ENCODE peak calls at places on chromosome 18, in four cellular contexts. G is keratinocyte, A is IMR-90, S is K562. B is an unnamed sample. For H3K9me1, the result is how much of the 10 kb centered on the place peaks cover.

GRCh38 chr18:30696201-30696600 is 346.3 kb downstream of the DSC3 start:
- DNase-seq in G (no peak), A (no peak), S (no peak), B (no peak)

GRCh38 chr18:8987250-8987649 is 115.2 kb upstream of the NDUFV2 start:
- DNase-seq in G (peak), A (peak), S (no peak), B (no peak)

GRCh38 chr18:62437520-62438329 is 85.1 kb upstream of the ZCCHC2 start:
- DNase-seq in G (no peak), A (no peak), S (no peak), B (peak)

GRCh38 chr18:50879302-50880107 is 587 bp downstream of the ME2 start:
- DNase-seq in G (no peak), A (peak), S (no peak), B (peak)

GRCh38 chr18:8507881-8508280 is 101.4 kb upstream of the RAB12 start:
- DNase-seq in G (no peak), A (peak), S (no peak), B (no peak)

GRCh38 chr18:3682061-3682460 is 232.1 kb downstream of the TGIF1 start:
- DNase-seq in G (no peak), A (no peak), S (no peak), B (no peak)

GRCh38 chr18:55442561-55442960 is 145.4 kb downstream of the TCF4 start:
- DNase-seq in G (no peak), A (no peak), S (no peak), B (no peak)

GRCh38 chr18:62060820-62061219 is 126.0 kb downstream of the PIGN start:
- DNase-seq in G (no peak), A (no peak), S (no peak), B (no peak)

GRCh38 chr18:32328379-32328778 is 138.5 kb downstream of the MEP1B start:
- DNase-seq in G (no peak), A (peak), S (no peak), B (no peak)

GRCh38 chr18:68679531-68679930 is 35.4 kb downstream of the TMX3 start:
- DNase-seq in G (no peak), A (peak), S (no peak), B (no peak)

DNA sequence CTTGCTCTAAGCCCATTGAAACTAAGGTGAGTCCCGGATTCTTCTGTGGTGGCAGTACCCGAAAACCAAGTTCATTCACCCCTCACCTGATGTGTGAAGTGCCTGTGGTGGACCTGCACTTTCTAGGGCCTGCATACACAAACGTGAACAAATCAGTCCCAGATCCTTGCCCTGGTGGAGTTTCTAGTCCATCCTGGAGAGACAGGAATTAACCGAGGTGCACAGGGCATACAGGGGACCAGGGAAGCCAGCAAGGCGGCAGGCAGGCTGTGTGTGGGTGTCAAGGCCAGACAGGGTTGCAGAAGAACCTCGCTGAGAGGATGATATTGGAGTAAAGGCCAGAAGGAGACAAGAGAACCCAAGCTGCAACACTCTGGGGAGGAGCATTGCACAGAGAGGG is 106.1 kb downstream of the SMIM21 start:
- DNase-seq in G (no peak), A (no peak), S (no peak), B (no peak)
- H3K9me1 ChIP-seq in G (under half), A (under half), S (under half), B (under half)

GRCh38 chr18:13216732-13217465 is 1.7 kb upstream of the LDLRAD4 start:
- DNase-seq in G (no peak), A (no peak), S (peak), B (peak)
- H3K9me1 ChIP-seq in G (under half), A (under half), S (under half), B (under half)

GRCh38 chr18:79979843-79980242 is 8.5 kb downstream of the TXNL4A start:
- DNase-seq in G (no peak), A (no peak), S (no peak), B (no peak)
- H3K9me1 ChIP-seq in G (under half), A (under half), S (under half), B (under half)

DNA sequence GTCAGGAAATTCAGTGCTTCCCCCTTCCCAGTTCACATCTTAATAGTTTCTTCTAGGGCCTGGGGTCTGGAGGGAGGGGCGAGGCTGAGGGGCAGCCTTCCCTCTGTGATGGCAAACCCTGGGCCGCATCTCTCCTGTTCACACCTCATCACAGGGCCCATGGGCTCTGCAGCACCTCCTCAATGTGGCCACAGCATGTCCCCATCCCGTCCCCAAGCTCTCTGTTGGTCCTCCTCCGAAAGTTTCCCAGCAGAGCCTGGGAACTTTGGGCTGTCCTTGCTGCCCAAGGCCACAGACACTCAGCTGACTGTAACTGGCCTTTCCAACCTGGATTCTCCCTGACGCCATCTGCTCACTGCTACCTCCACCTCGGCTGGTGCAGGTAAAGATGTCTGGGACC is 112.7 kb upstream of the PTPRM start:
- DNase-seq in G (no peak), A (no peak), S (no peak), B (no peak)
- H3K9me1 ChIP-seq in G (under half), A (under half), S (under half), B (under half)

GRCh38 chr18:5237083-5237722 is 40.1 kb upstream of the AKAIN1 start:
- DNase-seq in G (no peak), A (peak), S (no peak), B (no peak)

GRCh38 chr18:5238371-5238758 is 41.3 kb upstream of the AKAIN1 start:
- DNase-seq in G (no peak), A (peak), S (peak), B (no peak)

GRCh38 chr18:5237723-5238370 is 40.8 kb upstream of the AKAIN1 start:
- DNase-seq in G (no peak), A (peak), S (peak), B (peak)

DNA sequence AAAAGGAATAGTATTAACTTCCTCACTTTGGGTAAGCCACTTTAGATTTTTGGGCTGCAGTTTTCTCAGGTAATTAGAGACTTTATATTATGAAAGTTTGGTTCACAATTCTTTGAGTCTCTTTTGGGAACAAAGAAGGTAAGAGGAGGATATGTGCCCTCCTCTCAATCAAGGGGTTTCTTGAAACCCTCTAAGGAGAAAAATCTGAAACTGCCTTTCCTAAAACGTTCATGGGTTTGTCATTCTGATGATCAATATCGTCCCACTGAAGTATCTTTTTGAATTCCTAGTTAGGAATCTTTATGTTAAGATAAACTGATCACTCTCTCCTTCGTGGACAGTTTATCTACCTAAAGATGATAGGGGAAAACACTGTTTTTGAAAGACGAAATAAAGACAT is 42.4 kb upstream of the AKAIN1 start:
- DNase-seq in G (no peak), A (no peak), S (no peak), B (no peak)
- H3K9me1 ChIP-seq in G (under half), A (under half), S (under half), B (under half)

DNA sequence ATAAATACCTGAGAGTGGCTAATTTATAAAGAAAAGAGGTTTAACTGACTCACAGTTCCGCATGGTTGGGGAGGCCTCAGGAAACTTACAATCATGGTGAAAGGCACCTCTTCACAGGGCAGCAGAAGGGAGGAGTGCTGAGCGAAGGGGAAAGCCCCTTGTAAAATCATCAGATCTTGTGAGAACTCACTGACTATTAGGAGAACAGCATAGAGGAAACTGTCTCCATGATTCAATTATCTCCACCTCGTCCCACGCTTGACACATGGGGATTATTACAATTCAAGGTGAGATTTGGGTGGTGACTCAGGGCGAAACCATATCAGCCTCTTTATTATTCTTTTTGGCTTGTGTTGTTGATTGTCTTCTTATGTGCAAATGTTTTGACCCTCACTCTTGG is 76.2 kb downstream of the WDR7 start:
- DNase-seq in G (no peak), A (no peak), S (no peak), B (no peak)
- H3K9me1 ChIP-seq in G (under half), A (under half), S (under half), B (under half)

DNA sequence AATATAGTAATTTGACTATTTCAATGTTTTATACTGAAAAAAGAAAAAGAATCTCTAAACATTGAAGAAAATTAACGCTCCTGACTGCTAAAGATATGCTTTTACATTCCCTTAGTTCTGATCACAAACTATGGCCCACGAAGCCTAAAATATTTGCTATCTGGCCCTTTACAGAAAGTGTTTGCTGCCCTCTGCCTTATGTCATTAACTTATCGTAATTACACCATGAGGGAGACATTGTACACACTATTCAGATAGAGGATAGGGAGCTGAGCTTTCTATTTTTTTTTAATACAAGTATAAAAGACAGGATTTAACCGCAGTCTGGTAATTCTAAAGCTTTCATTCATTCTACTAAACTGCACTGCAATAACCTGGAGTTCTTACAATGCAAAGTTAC is 393.1 kb upstream of the DCC start:
- DNase-seq in G (no peak), A (no peak), S (no peak), B (no peak)
- H3K9me1 ChIP-seq in G (under half), A (under half), S (under half), B (under half)

GRCh38 chr18:45519881-45520280 is 95.4 kb upstream of the SLC14A2 start:
- DNase-seq in G (no peak), A (peak), S (no peak), B (no peak)
- H3K9me1 ChIP-seq in G (under half), A (under half), S (under half), B (under half)

DNA sequence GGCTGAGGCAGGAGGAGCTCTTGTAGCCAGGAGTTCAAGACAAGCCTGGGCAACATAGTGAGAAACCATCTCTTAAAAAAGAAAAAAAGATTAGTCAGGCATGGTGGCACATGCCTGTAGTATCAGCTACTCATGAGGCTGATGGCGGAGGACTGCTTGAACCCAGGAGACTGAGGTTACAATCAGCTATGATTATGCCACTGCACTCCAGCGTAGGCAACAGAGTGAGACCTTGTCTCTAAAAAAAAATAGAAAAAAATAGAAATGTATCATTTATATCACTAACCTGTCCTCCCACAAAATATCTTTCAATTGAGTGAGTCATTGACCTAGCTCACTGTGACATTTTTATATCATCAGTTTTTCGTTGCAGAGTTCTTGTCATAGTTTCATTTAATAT is 152.5 kb downstream of the DTNA start:
- DNase-seq in G (no peak), A (no peak), S (no peak), B (no peak)
- H3K9me1 ChIP-seq in G (under half), A (under half), S (under half), B (under half)

GRCh38 chr18:79792096-79792987 is 5.4 kb upstream of the KCNG2 start:
- DNase-seq in G (no peak), A (no peak), S (no peak), B (no peak)
- H3K9me1 ChIP-seq in G (under half), A (under half), S (under half), B (under half)

B was measured in endothelial cell of umbilical vein.